ENCODE peak calls at places on chromosomes 3 and 15, in five cellular contexts. T is GM12878, V is HCT116, U is A549, Z is HepG2. R is an unnamed sample.

GRCh38 chr15:85766007-85766831 is 28.5 kb downstream of the KLHL25 start:
- DNase-seq in T (no peak), Z (no peak), V (no peak), U (no peak), R (no peak)

GRCh38 chr3:183156266-183156665 is 6.3 kb downstream of the LAMP3 start:
- DNase-seq in U (no peak), T (no peak), Z (no peak), V (no peak), R (no peak)

GRCh38 chr3:23440416-23441294 is 237.5 kb downstream of the UBE2E2 start:
- DNase-seq in V (no peak), T (no peak), U (no peak), Z (no peak), R (no peak)

GRCh38 chr3:50165388-50166308 is 10.5 kb downstream of the SEMA3F start:
- DNase-seq in T (no peak), Z (no peak), V (no peak), U (no peak), R (peak)

GRCh38 chr15:70954733-70955132 is 62.1 kb downstream of the LRRC49 start:
- DNase-seq in U (no peak), Z (no peak), T (no peak), V (no peak), R (no peak)

GRCh38 chr3:127769284-127770081 is 52.8 kb downstream of the MGLL start:
- DNase-seq in Z (no peak), U (no peak), V (no peak), T (no peak), R (no peak)

GRCh38 chr3:23611737-23612295 is 193.9 kb upstream of the UBE2E1 start:
- DNase-seq in T (no peak), V (no peak), U (no peak), Z (no peak), R (peak)

GRCh38 chr3:122008166-122008565 is 13.9 kb downstream of the ILDR1 start:
- DNase-seq in U (no peak), T (no peak), V (no peak), Z (no peak), R (no peak)

GRCh38 chr3:185137821-185138220 is 15.0 kb downstream of the C3orf70 start:
- DNase-seq in Z (no peak), U (no peak), T (no peak), V (no peak), R (no peak)

GRCh38 chr3:14879161-14879888 is 60.6 kb downstream of the FGD5 start:
- DNase-seq in T (no peak), U (peak), Z (no peak), V (no peak), R (no peak)
- TF ChIP-seq CEBPB in T (no peak), U (no peak), Z (no peak), V (no peak), R (no peak)

GRCh38 chr3:19898725-19899124 is 35.3 kb downstream of the EFHB start:
- DNase-seq in V (no peak), Z (peak), T (no peak), U (no peak), R (peak)

GRCh38 chr3:19899264-19899663 is 34.8 kb downstream of the EFHB start:
- DNase-seq in T (no peak), U (no peak), Z (peak), V (no peak), R (no peak)

GRCh38 chr3:19901918-19902317 is 32.1 kb downstream of the EFHB start:
- DNase-seq in U (no peak), T (no peak), Z (no peak), V (no peak), R (no peak)

GRCh38 chr3:19903649-19904048 is 30.4 kb downstream of the EFHB start:
- DNase-seq in U (no peak), Z (no peak), T (no peak), V (no peak), R (no peak)

DNA sequence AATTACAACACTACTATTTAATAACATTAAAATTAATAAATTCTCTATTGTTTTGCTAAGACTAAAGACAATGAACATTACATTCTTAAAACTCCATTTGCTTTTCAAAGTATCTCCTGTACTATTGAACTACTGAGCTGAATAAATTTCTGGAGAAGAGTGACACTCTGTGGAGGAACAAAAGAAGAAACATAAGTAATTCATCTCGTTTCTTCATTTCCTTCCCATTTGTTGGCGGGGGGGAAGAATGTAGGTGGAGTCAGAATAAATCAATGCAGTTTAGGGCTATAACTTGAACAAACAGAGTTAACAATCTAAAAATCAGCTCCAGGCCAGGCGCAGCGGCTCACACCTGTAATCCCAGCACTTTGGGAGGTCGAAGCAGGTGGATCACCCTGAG is 32.7 kb downstream of the EFHB start:
- DNase-seq in T (no peak), Z (no peak), V (no peak), U (peak), R (no peak)
- TF ChIP-seq CEBPB in T (no peak), Z (no peak), V (no peak), U (no peak), R (no peak)

GRCh38 chr3:155412856-155413255 is 119.4 kb upstream of the STRIT1 start:
- DNase-seq in U (no peak), Z (no peak), V (no peak), T (no peak), R (no peak)
- TF ChIP-seq CEBPB in U (no peak), Z (no peak), V (no peak), T (no peak), R (no peak)

GRCh38 chr3:170418422-170419300 is at the start of gene CLDN11:
- DNase-seq in T (no peak), Z (no peak), U (no peak), V (no peak), R (peak)

GRCh38 chr3:170420307-170420821 is 1.7 kb downstream of the CLDN11 start:
- DNase-seq in T (no peak), V (no peak), U (no peak), Z (no peak), R (peak)

GRCh38 chr3:170421147-170421641 is 2.5 kb downstream of the CLDN11 start:
- DNase-seq in T (no peak), U (no peak), V (no peak), Z (peak), R (peak)

GRCh38 chr3:170421758-170422157 is 3.1 kb downstream of the CLDN11 start:
- DNase-seq in U (no peak), T (no peak), Z (no peak), V (no peak), R (no peak)

DNA sequence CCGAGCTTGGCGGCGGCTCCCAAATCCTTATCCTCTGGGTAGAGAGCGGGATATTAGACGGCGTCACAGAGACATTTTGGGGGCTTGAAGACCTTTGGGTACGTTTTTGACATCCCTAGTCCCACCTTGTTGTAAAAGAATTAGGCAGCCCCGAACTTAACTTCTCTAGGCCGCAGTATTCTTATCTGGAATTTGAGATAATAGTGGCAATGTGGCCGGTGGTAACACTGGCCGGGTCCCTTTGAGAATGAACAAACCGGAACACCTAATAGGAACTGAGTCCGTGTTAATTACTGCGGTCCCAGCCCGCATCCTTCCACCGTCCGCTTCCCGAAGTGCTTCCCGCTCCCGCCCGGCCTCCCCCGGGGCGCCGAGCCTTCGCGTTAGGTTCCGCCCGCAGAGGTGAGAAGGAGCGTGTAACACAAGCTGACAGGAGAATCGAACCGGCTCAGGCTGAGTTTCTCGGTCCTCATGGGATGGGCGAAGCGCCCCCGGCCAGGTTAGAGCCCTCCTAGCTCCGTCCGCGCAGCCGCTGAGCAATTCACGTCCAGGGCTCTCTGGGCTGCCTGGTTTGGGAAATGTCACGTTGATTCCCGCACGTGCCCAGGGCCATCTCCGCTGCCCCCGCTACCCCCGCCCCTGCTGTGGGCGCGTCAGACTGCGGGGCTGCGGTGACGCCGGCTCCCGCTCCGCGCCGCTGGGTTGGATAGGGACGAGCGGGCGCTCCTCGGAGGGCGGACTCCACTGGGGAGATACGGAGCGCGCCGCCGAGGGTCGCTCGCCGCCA is 826 bp downstream of the CLDN11 start:
- DNase-seq in T (no peak), Z (no peak), U (no peak), V (no peak), R (peak)
- TF ChIP-seq CEBPB in T (no peak), Z (no peak), U (no peak), V (no peak), R (no peak)